ENCODE peak calls at places on chromosomes 7 and 10, in nine cellular contexts. X is GM23248, A is hepatocyte, G is SK-N-SH, D is OCI-LY7, Z is GM23338, V is HCT116, U is PC-3, M is MM.1S. E is an unnamed sample.

GRCh38 chr10:23065549-23065948 is 29.8 kb upstream of the MSRB2 start:
- DNase-seq in M (no peak), U (peak; percentile 67), Z (no peak), G (no peak), V (no peak), X (peak; percentile 89), A (peak; percentile 39), D (no peak), E (no peak)

GRCh38 chr10:88386878-88387773 is 196.0 kb downstream of the RNLS start:
- DNase-seq in U (no peak), G (peak; percentile 48), X (peak; percentile 60), A (peak; percentile 78), M (peak; percentile 79), Z (peak; percentile 76), V (peak; percentile 43), D (peak; percentile 91), E (peak; percentile 51)

GRCh38 chr10:99698504-99699080 is 33.3 kb downstream of the COX15 start:
- DNase-seq in M (no peak), V (no peak), Z (no peak), G (no peak), X (no peak), U (no peak), A (no peak), D (no peak), E (no peak)

GRCh38 chr7:12649348-12649747 is 38.1 kb upstream of the ARL4A start:
- DNase-seq in A (no peak), Z (no peak), G (no peak), M (no peak), X (no peak), V (no peak), D (no peak), U (peak; percentile 64), E (no peak)

GRCh38 chr7:74203157-74203556 is 6.6 kb upstream of the LAT2 start:
- DNase-seq in A (peak; percentile 56), X (peak; percentile 82), V (no peak), D (no peak), M (peak; percentile 74), G (peak; percentile 64), U (peak; percentile 67), Z (peak; percentile 82), E (peak; percentile 66)

GRCh38 chr7:76302299-76303056 is at the start of gene HSPB1:
- DNase-seq in A (peak; percentile 92), V (peak; percentile 79), X (peak; percentile 94), D (peak; percentile 86), M (peak; percentile 40), G (peak; percentile 93), Z (peak; percentile 90), U (peak; percentile 87), E (peak; percentile 79)

GRCh38 chr10:98326621-98327027 is 58.6 kb upstream of the LOXL4 start:
- DNase-seq in G (no peak), X (no peak), A (no peak), M (no peak), U (no peak), D (no peak), V (no peak), Z (no peak), E (peak; percentile 44)

GRCh38 chr10:63886281-63887025 is 365.3 kb downstream of the REEP3 start:
- DNase-seq in Z (no peak), D (no peak), G (no peak), A (no peak), V (no peak), M (no peak), U (no peak), X (no peak), E (no peak)

GRCh38 chr7:36749282-36749960 is 25.1 kb upstream of the AOAH start:
- DNase-seq in Z (no peak), U (no peak), X (no peak), V (no peak), M (no peak), D (no peak), G (no peak), A (peak; percentile 62), E (no peak)

GRCh38 chr10:99966306-99966705 is 43.4 kb downstream of the DNMBP start:
- DNase-seq in V (peak; percentile 89), M (no peak), Z (no peak), D (no peak), A (peak; percentile 75), G (peak; percentile 19), X (peak; percentile 97), U (peak; percentile 95), E (no peak)

GRCh38 chr10:71085689-71086438 is 126.5 kb upstream of the UNC5B start:
- DNase-seq in V (no peak), Z (peak; percentile 24), A (peak; percentile 2), G (no peak), D (no peak), X (no peak), M (no peak), U (no peak), E (peak; percentile 98)

GRCh38 chr10:33155720-33156638 is 178.5 kb downstream of the NRP1 start:
- DNase-seq in V (no peak), X (peak; percentile 89), M (peak; percentile 35), A (peak; percentile 72), D (peak; percentile 79), U (peak; percentile 100), G (peak; percentile 41), Z (peak; percentile 71), E (peak; percentile 25)

GRCh38 chr7:111842489-111842888 is 280.2 kb upstream of the IMMP2L start:
- DNase-seq in Z (no peak), X (no peak), A (no peak), U (no peak), V (no peak), M (no peak), D (no peak), G (no peak), E (no peak)

GRCh38 chr7:1341995-1342645 is 109.4 kb downstream of the UNCX start:
- DNase-seq in U (no peak), G (no peak), Z (no peak), A (no peak), D (no peak), X (no peak), V (no peak), M (no peak), E (no peak)

GRCh38 chr7:25856056-25856780 is 295.8 kb upstream of the NFE2L3 start:
- DNase-seq in G (no peak), A (no peak), V (no peak), M (no peak), D (no peak), U (no peak), Z (peak; percentile 36), X (peak; percentile 74), E (peak; percentile 65)

GRCh38 chr7:101858437-101859385 is 41.3 kb downstream of the CUX1 start:
- DNase-seq in M (no peak), D (peak; percentile 70), A (peak; percentile 38), X (no peak), Z (no peak), U (no peak), V (no peak), G (no peak), E (no peak)

GRCh38 chr10:95388539-95388938 is 97.7 kb upstream of the PDLIM1 start:
- DNase-seq in A (peak; percentile 52), Z (no peak), G (no peak), X (no peak), M (no peak), V (no peak), U (peak; percentile 73), D (no peak), E (no peak)

GRCh38 chr10:93580824-93581223 is 14.4 kb downstream of the FFAR4 start:
- DNase-seq in V (no peak), D (no peak), A (peak; percentile 37), M (no peak), Z (peak; percentile 72), U (no peak), X (peak; percentile 17), G (no peak), E (peak; percentile 86)

GRCh38 chr10:33267708-33268107 is 66.8 kb downstream of the NRP1 start:
- DNase-seq in D (no peak), A (no peak), X (no peak), U (no peak), G (no peak), V (no peak), M (no peak), Z (no peak), E (no peak)

GRCh38 chr7:36262286-36262685 is 109.2 kb downstream of the EEPD1 start:
- DNase-seq in X (no peak), V (no peak), G (no peak), D (no peak), U (no peak), Z (no peak), A (no peak), M (no peak), E (no peak)

GRCh38 chr10:11098628-11099027 is 81.0 kb downstream of the CELF2 start:
- DNase-seq in A (no peak), U (no peak), G (no peak), Z (no peak), V (no peak), D (no peak), M (no peak), X (no peak), E (no peak)

GRCh38 chr7:116542618-116543017 is 17.8 kb downstream of the CAV1 start:
- DNase-seq in G (no peak), A (no peak), U (no peak), M (no peak), D (no peak), Z (no peak), V (no peak), X (peak; percentile 68), E (no peak)

GRCh38 chr7:99123571-99124033 is 20.3 kb downstream of the SMURF1 start:
- DNase-seq in X (peak; percentile 67), Z (no peak), G (no peak), U (peak; percentile 81), D (no peak), M (no peak), A (no peak), V (no peak), E (no peak)
- H3K4me2 ChIP-seq in X (no peak overlapping the region), Z (no peak overlapping the region), G (no peak overlapping the region), U (peak overlapping the region; percentile 61), D (no peak overlapping the region), M (no peak overlapping the region), A (no peak overlapping the region), V (no peak overlapping the region), E (no peak overlapping the region)

GRCh38 chr10:28560617-28561016 is 27.7 kb downstream of the WAC start:
- DNase-seq in G (no peak), V (no peak), A (no peak), X (no peak), U (no peak), D (no peak), M (no peak), Z (no peak), E (no peak)
- TF ChIP-seq EZH2phosphoT487 in G (no peak), V (no peak), A (no peak), X (no peak), U (no peak), D (no peak), M (no peak), Z (no peak), E (no peak)

GRCh38 chr10:80452688-80453391 is 1.3 kb upstream of the TSPAN14 start:
- DNase-seq in M (no peak), X (no peak), D (no peak), G (no peak), Z (no peak), A (no peak), V (no peak), U (no peak), E (no peak)
- H3K4me2 ChIP-seq in M (peak overlapping the region; percentile 67), X (peak overlapping the region; percentile 15), D (peak overlapping the region; percentile 77), G (peak overlapping the region; percentile 77), Z (peak overlapping the region; percentile 78), A (peak overlapping the region; percentile 72), V (peak overlapping the region; percentile 76), U (no peak overlapping the region), E (peak overlapping the region; percentile 67)

DNA sequence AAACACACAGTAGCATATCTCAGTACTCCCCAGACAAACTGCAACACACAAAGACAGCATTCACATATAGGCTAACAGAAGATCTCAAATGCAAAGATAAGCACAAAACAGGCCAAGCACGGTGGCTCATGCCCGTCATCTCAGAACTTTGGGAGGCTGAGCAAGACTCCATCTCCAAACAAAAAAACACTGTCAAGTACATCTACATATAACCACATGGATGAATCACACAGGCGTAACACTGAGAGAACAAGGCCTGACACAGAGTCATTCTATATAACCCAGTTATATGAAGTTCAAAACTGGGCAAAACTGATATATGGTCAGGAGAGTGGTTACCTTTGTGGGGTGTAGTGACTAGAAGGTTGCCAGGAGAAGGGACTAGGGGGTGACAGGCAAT is 506.4 kb downstream of the KCNMA1 start:
- DNase-seq in D (no peak), A (no peak), U (peak; percentile 66), G (no peak), Z (no peak), X (peak; percentile 14), V (no peak), M (no peak), E (no peak)
- TF ChIP-seq EZH2phosphoT487 in D (no peak), A (no peak), U (no peak), G (no peak), Z (no peak), X (no peak), V (no peak), M (no peak), E (no peak)